ENCODE peak calls at places on chromosome 9, in four cellular contexts. E, Q, C and J are unnamed samples.

GRCh38 chr9:4490705-4491620 is 695 bp downstream of the SLC1A1 start:
- DNase-seq in C (peak; percentile 37), E (no peak), Q (peak; percentile 16), J (no peak)

GRCh38 chr9:1869843-1870242 is 145.3 kb upstream of the SMARCA2 start:
- DNase-seq in C (peak; percentile 11), Q (no peak), E (no peak), J (no peak)

GRCh38 chr9:126027566-126027965 is 280.4 kb downstream of the PBX3 start:
- DNase-seq in C (no peak), E (no peak), Q (no peak), J (no peak)

GRCh38 chr9:93807166-93808013 is 147.8 kb downstream of the BARX1 start:
- DNase-seq in C (no peak), Q (no peak), E (no peak), J (no peak)

GRCh38 chr9:116589392-116590354 is 97.4 kb upstream of the TRIM32 start:
- DNase-seq in Q (no peak), E (no peak), C (peak; percentile 72), J (peak; percentile 50)

GRCh38 chr9:119790022-119790421 is 420.8 kb upstream of the BRINP1 start:
- DNase-seq in Q (no peak), E (no peak), C (peak; percentile 15), J (no peak)

GRCh38 chr9:33113799-33114547 is 37.5 kb upstream of the SMU1 start:
- DNase-seq in E (no peak), C (no peak), Q (no peak), J (no peak)

GRCh38 chr9:118992813-118993747 is 376.2 kb downstream of the BRINP1 start:
- DNase-seq in Q (no peak), E (no peak), C (peak; percentile 42), J (no peak)

GRCh38 chr9:122777935-122778671 is 10.6 kb upstream of the OR5C1 start:
- DNase-seq in E (no peak), Q (no peak), C (peak; percentile 54), J (peak; percentile 51)

GRCh38 chr9:113343732-113344231 is 3.7 kb upstream of the WDR31 start:
- DNase-seq in E (peak; percentile 44), C (no peak), Q (no peak), J (no peak)
- H3K4me1 ChIP-seq in E (no peaks in the 10 kb centered on the region), C (peaks cover 19% of the 10 kb centered on the region), Q (peaks cover 3% of the 10 kb centered on the region), J (no peaks in the 10 kb centered on the region)

DNA sequence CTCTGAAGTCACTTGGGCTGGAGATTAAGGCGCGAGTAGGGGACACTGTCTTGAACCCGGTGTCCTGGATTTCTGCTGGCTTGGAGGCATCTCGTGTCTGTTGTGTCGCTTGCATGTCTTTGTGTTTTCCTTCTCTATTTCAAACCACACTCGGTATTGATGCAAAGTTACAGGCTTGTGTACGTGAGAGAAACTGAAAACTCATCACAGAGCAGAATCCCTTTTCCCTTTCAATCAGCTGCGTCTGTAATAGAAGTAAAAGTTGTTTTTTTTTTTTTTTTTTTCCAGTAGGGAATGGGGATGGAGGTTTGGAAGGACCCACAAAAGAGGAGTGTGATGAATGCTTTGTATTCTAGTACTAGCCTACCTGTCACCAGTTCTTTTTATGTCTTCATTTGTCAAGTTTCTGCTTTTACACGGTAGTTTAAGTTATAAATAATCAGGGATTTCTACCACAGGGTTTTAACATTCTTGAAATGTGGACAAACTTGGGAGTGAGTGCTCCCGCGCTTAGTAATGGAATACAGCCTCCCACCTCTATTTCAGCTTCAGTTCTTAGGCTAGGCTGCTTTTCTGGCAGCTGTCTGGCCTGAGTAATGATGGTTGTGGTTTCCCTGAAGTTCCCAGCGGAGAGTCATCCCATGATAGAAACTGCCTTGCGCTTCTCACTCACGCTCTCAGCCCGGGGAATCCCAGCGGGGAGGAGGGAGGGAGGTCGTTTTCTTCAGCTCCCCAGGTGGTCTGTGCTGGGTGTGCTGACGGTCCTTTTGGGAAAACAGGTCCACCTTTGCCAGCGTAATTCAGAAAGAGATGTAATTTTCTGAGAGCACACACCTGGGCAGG is 789 bp downstream of the TJP2 start:
- DNase-seq in Q (peak; percentile 57), C (peak; percentile 97), E (peak; percentile 74), J (no peak)
- H3K4me1 ChIP-seq in Q (peaks cover 3% of the 10 kb centered on the region), C (peaks cover 79% of the 10 kb centered on the region), E (no peaks in the 10 kb centered on the region), J (no peaks in the 10 kb centered on the region)

GRCh38 chr9:131630206-131630831 is 85.0 kb downstream of the PRRT1B start:
- DNase-seq in C (peak; percentile 20), Q (no peak), E (no peak), J (no peak)
- H3K4me1 ChIP-seq in C (peaks cover 23% of the 10 kb centered on the region), Q (no peaks in the 10 kb centered on the region), E (peaks cover 3% of the 10 kb centered on the region), J (peaks cover 7% of the 10 kb centered on the region)

GRCh38 chr9:98839724-98840123 is 32.3 kb downstream of the GALNT12 start:
- DNase-seq in E (no peak), Q (no peak), C (no peak), J (no peak)
- H3K4me1 ChIP-seq in E (no peaks in the 10 kb centered on the region), Q (no peaks in the 10 kb centered on the region), C (no peaks in the 10 kb centered on the region), J (no peaks in the 10 kb centered on the region)